ENCODE peak calls at places on chromosomes 16 and 17, in seven cellular contexts. C is IMR-90; E is left ventricle myocardium inferior; V is neural crest cell; W is stimulated activated CD4-positive, alpha-beta T cell treated with anti-CD3 and anti-CD28 coated beads, Interleukin-12 subunit alpha, Interleukin-12 subunit beta, amount 100 ng/mL, for 4 hours; X is Peyer's patch; M is NCI-H774. G is an unnamed sample.

GRCh38 chr17:78882546-78883089 is 20.4 kb downstream of the CEP295NL start:
- DNase-seq in X (no peak), M (no peak), V (no peak), C (no peak), W (no peak), E (no peak), G (no peak)

GRCh38 chr16:49181812-49182211 is 99.8 kb downstream of the CBLN1 start:
- DNase-seq in W (no peak), E (no peak), M (no peak), V (no peak), C (no peak), X (no peak), G (no peak)

GRCh38 chr17:19996502-19996901 is 12.7 kb upstream of the SPECC1 start:
- DNase-seq in V (no peak), C (no peak), X (no peak), M (no peak), W (no peak), E (no peak), G (no peak)

GRCh38 chr17:17782425-17783120 is 54.2 kb downstream of the SREBF1 start:
- DNase-seq in V (peak; percentile 28), W (peak; percentile 8), E (no peak), C (no peak), M (no peak), X (no peak), G (no peak)

GRCh38 chr17:72850410-72850809 is 242.1 kb downstream of the SLC39A11 start:
- DNase-seq in W (no peak), V (no peak), M (no peak), C (peak; percentile 84), E (no peak), X (no peak), G (no peak)

GRCh38 chr16:10982430-10983174 is 38.2 kb downstream of the CLEC16A start:
- DNase-seq in X (no peak), V (no peak), E (no peak), C (peak; percentile 37), M (no peak), W (no peak), G (peak; percentile 71)

GRCh38 chr17:40304464-40304863 is 4.5 kb upstream of the RARA start:
- DNase-seq in X (no peak), E (no peak), V (no peak), M (no peak), C (peak; percentile 87), W (no peak), G (no peak)

GRCh38 chr16:54062361-54063346 is 223.9 kb downstream of the IRX3 start:
- DNase-seq in C (no peak), W (no peak), X (no peak), M (no peak), V (no peak), E (no peak), G (no peak)

GRCh38 chr17:69455040-69455439 is 40.5 kb downstream of the MAP2K6 start:
- DNase-seq in E (no peak), W (no peak), V (no peak), X (no peak), M (no peak), C (no peak), G (no peak)

GRCh38 chr16:79716645-79717323 is 116.2 kb upstream of the MAF start:
- DNase-seq in M (no peak), V (no peak), E (no peak), W (no peak), C (no peak), X (no peak), G (no peak)

GRCh38 chr16:48013476-48013875 is 142.3 kb downstream of the ABCC12 start:
- DNase-seq in V (no peak), M (no peak), E (no peak), X (no peak), W (no peak), C (no peak), G (no peak)

GRCh38 chr17:45277216-45277849 is 15.4 kb upstream of the SPATA32 start:
- DNase-seq in M (peak; percentile 83), X (peak; percentile 99), C (peak; percentile 91), V (peak; percentile 87), W (peak; percentile 89), E (peak; percentile 94), G (peak; percentile 96)

GRCh38 chr16:88591577-88592021 is 21.4 kb downstream of the ZC3H18 start:
- DNase-seq in X (peak; percentile 68), C (peak; percentile 8), M (no peak), W (peak; percentile 21), E (peak; percentile 31), V (no peak), G (peak; percentile 66)

GRCh38 chr16:11423315-11424117 is 78.3 kb downstream of the RMI2 start:
- DNase-seq in E (no peak), W (no peak), M (no peak), C (no peak), V (no peak), X (no peak), G (no peak)

GRCh38 chr17:60395508-60396065 is 3.7 kb upstream of the USP32 start:
- DNase-seq in E (no peak), X (no peak), V (no peak), W (no peak), C (no peak), M (peak; percentile 66), G (no peak)

GRCh38 chr16:85136213-85136704 is 24.0 kb upstream of the CIBAR2 start:
- DNase-seq in M (no peak), V (no peak), X (peak; percentile 61), W (no peak), C (no peak), E (no peak), G (peak; percentile 72)

GRCh38 chr16:89723279-89724250 is 2.2 kb downstream of the ZNF276 start:
- DNase-seq in C (peak; percentile 14), V (peak; percentile 62), W (peak; percentile 53), X (peak; percentile 87), M (no peak), E (peak; percentile 62), G (peak; percentile 73)

G was measured in psoas muscle.